ENCODE peak calls at places on chromosomes 3 and 15, in six cellular contexts. C, S, B, A, V and Z are unnamed samples.

GRCh38 chr3:64133991-64134390 is 91.3 kb downstream of the PRICKLE2 start:
- DNase-seq in B (no peak), S (no peak), A (no peak), V (no peak), C (no peak), Z (no peak)

GRCh38 chr3:160921020-160921635 is 165.1 kb downstream of the PPM1L start:
- DNase-seq in V (no peak), C (peak), B (no peak), S (peak), A (no peak), Z (no peak)

GRCh38 chr3:141080407-141080806 is 29.3 kb downstream of the SPSB4 start:
- DNase-seq in S (no peak), A (no peak), V (no peak), B (no peak), C (no peak), Z (no peak)

GRCh38 chr15:40306908-40307307 is 827 bp downstream of the PLCB2 start:
- DNase-seq in B (no peak), C (no peak), S (no peak), V (no peak), A (no peak), Z (no peak)

GRCh38 chr3:71650372-71650771 is 66.8 kb upstream of the FOXP1 start:
- DNase-seq in C (no peak), B (no peak), S (no peak), V (no peak), A (no peak), Z (no peak)

GRCh38 chr3:130841357-130841756 is 52.5 kb upstream of the ATP2C1 start:
- DNase-seq in B (no peak), C (no peak), S (no peak), A (no peak), V (no peak), Z (no peak)

GRCh38 chr3:197700095-197700494 is 36.6 kb downstream of the RUBCN start:
- DNase-seq in V (no peak), B (no peak), A (no peak), S (no peak), C (no peak), Z (no peak)

GRCh38 chr3:171506743-171507319 is 46.6 kb upstream of the TNIK start:
- DNase-seq in B (no peak), S (no peak), C (no peak), A (no peak), V (no peak), Z (no peak)

GRCh38 chr3:189267981-189268613 is 96.3 kb downstream of the TPRG1 start:
- DNase-seq in A (no peak), S (no peak), V (no peak), B (no peak), C (no peak), Z (no peak)

GRCh38 chr15:29774900-29775299 is 47.4 kb downstream of the TJP1 start:
- DNase-seq in C (peak), B (no peak), S (no peak), A (no peak), V (no peak), Z (peak)

GRCh38 chr3:11477286-11477935 is 166.3 kb downstream of the VGLL4 start:
- DNase-seq in A (no peak), S (peak), B (no peak), V (no peak), C (peak), Z (no peak)

GRCh38 chr3:136512391-136512790 is 239.8 kb downstream of the STAG1 start:
- DNase-seq in C (no peak), A (no peak), B (no peak), S (no peak), V (no peak), Z (no peak)

GRCh38 chr3:39103324-39103693 is 4.1 kb downstream of the GORASP1 start:
- DNase-seq in B (no peak), S (no peak), C (peak), V (no peak), A (no peak), Z (no peak)

GRCh38 chr15:22922003-22922402 is 58.2 kb downstream of the CYFIP1 start:
- DNase-seq in V (no peak), C (no peak), A (no peak), B (no peak), S (no peak), Z (no peak)

GRCh38 chr15:40871749-40872617 is 2.1 kb downstream of the RHOV start:
- DNase-seq in V (no peak), C (no peak), S (no peak), B (no peak), A (no peak), Z (no peak)

GRCh38 chr3:38084969-38085942 is 46.2 kb downstream of the DLEC1 start:
- DNase-seq in B (no peak), S (no peak), A (no peak), V (no peak), C (no peak), Z (no peak)

GRCh38 chr15:29103825-29104565 is 165.6 kb downstream of the NSMCE3 start:
- DNase-seq in B (peak), S (peak), C (no peak), V (no peak), A (peak), Z (no peak)

GRCh38 chr3:137709011-137709601 is 55.0 kb upstream of the SOX14 start:
- DNase-seq in B (no peak), A (no peak), S (no peak), V (peak), C (no peak), Z (no peak)

GRCh38 chr15:63075072-63075995 is 32.8 kb downstream of the TPM1 start:
- DNase-seq in B (no peak), A (no peak), C (no peak), V (no peak), S (no peak), Z (no peak)

GRCh38 chr3:99578339-99578970 is 59.9 kb upstream of the COL8A1 start:
- DNase-seq in C (no peak), V (no peak), A (no peak), S (no peak), B (no peak), Z (no peak)

GRCh38 chr3:149376728-149377407 is 581 bp downstream of the TM4SF1 start:
- DNase-seq in V (no peak), B (no peak), C (no peak), S (no peak), A (no peak), Z (no peak)

GRCh38 chr3:184230081-184230602 is 757 bp downstream of the VWA5B2 start:
- DNase-seq in S (no peak), A (no peak), C (no peak), V (no peak), B (no peak), Z (no peak)

GRCh38 chr3:159928692-159929091 is 59.9 kb upstream of the IL12A start:
- DNase-seq in S (peak), V (no peak), C (peak), A (no peak), B (no peak), Z (peak)

GRCh38 chr15:45391746-45392711 is 13.7 kb upstream of the GATM start:
- DNase-seq in B (no peak), V (no peak), C (no peak), A (no peak), S (no peak), Z (no peak)

GRCh38 chr15:73373221-73373620 is 4.5 kb upstream of the HCN4 start:
- DNase-seq in S (no peak), C (no peak), A (no peak), B (no peak), V (no peak), Z (no peak)

GRCh38 chr3:149706905-149707304 is 45.4 kb downstream of the COMMD2 start:
- DNase-seq in C (no peak), S (no peak), B (no peak), V (no peak), A (no peak), Z (no peak)

GRCh38 chr3:165753560-165753959 is 83.7 kb downstream of the BCHE start:
- DNase-seq in S (no peak), B (no peak), V (peak), A (no peak), C (no peak), Z (no peak)

GRCh38 chr3:50401973-50402372 is 42.7 kb upstream of the TMEM115 start:
- DNase-seq in S (no peak), A (no peak), B (no peak), C (no peak), V (no peak), Z (no peak)

GRCh38 chr15:65532738-65533051 is 2.4 kb downstream of the HACD3 start:
- DNase-seq in B (no peak), C (no peak), A (no peak), V (no peak), S (no peak), Z (no peak)

GRCh38 chr3:126937533-126938432 is 45.1 kb upstream of the PLXNA1 start:
- DNase-seq in S (no peak), C (no peak), V (peak), A (no peak), B (no peak), Z (no peak)

GRCh38 chr15:51202783-51203182 is 108.1 kb upstream of the TNFAIP8L3 start:
- DNase-seq in A (no peak), B (no peak), S (no peak), V (no peak), C (no peak), Z (no peak)

GRCh38 chr3:112671930-112672715 is 31.2 kb upstream of the CCDC80 start:
- DNase-seq in C (peak), S (peak), V (no peak), A (no peak), B (no peak), Z (no peak)

GRCh38 chr3:144265527-144266100 is 294.0 kb downstream of the DIPK2A start:
- DNase-seq in C (no peak), B (no peak), S (no peak), V (no peak), A (no peak), Z (no peak)

GRCh38 chr15:81002254-81003022 is 1.7 kb downstream of the TLNRD1 start:
- DNase-seq in C (no peak), V (no peak), S (no peak), A (no peak), B (no peak), Z (no peak)

GRCh38 chr3:126960604-126960995 is 22.3 kb upstream of the PLXNA1 start:
- DNase-seq in S (no peak), C (no peak), A (no peak), B (no peak), V (peak), Z (no peak)